ENCODE peak calls at places on chromosomes 4 and X, in four cellular contexts. U is K562, K is brain microvascular endothelial cell, R is cardiac fibroblast. W is an unnamed sample.

GRCh38 chr4:52646096-52646495 is 13.0 kb downstream of the USP46 start:
- DNase-seq in U (no peak), K (no peak), R (no peak), W (no peak)

GRCh38 chr4:174763454-174764104 is 65.5 kb downstream of the GLRA3 start:
- DNase-seq in U (no peak), K (no peak), R (no peak), W (no peak)

GRCh38 chrX:134670241-134670811 is 12.1 kb upstream of the PLAC1 start:
- DNase-seq in U (no peak), K (peak), R (peak), W (peak)

GRCh38 chr4:98467627-98468072 is 190.8 kb downstream of the TSPAN5 start:
- DNase-seq in U (peak), K (peak), R (peak), W (peak)

GRCh38 chr4:186587416-186588018 is 32.1 kb upstream of the MTNR1A start:
- DNase-seq in U (peak), K (peak), R (peak), W (peak)

GRCh38 chr4:41660350-41660749 is 88.2 kb downstream of the PHOX2B start:
- DNase-seq in U (no peak), K (no peak), R (no peak), W (no peak)

GRCh38 chrX:124488412-124489161 is 142.2 kb downstream of the SH2D1A start:
- DNase-seq in U (no peak), K (no peak), R (no peak), W (no peak)

GRCh38 chr4:37453361-37454262 is 209.1 kb downstream of the NWD2 start:
- DNase-seq in U (peak), K (peak), R (peak), W (peak)

GRCh38 chr4:83083925-83084475 is 30.5 kb downstream of the PLAC8 start:
- DNase-seq in U (peak), K (no peak), R (peak), W (no peak)

DNA sequence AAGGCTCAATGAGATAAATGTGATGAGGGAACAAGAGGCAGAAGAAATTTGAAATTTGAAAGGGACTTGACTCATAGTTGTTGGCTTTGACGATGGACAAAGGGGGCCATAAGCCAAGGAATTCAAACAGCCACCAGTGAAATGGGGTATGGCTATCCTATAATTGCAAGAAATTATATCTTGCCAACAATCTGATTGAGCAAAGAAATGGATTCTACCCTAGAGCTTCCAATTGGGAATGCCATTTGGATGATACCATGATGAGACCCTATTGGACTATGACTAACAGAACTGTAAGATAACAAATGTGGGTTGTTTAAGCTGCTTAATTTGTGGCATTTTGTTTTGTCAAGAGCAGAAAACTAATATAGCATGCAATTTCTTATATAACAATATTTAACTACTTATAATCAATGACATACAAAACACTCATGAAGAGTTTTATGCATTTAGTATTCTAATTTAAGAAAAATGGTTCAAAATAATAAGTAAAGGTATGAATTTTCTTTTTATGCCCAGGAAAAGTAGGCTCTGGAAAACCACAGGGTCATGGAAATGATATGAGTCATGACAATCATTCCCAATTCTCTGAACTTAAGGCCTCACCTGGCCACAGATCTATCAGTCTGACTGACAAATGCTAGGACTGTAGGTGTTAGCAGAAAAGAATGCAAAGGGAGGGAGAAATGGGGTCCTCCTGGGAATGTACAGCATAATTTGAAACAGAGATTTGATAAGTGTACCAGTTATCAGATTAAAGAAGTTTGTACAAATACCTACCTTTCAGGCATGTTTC is 270.3 kb upstream of the ARSJ start:
- DNase-seq in U (no peak), K (no peak), R (no peak), W (no peak)
- TF ChIP-seq CTCF in U (no peak), K (no peak), R (no peak), W (no peak)

GRCh38 chrX:153636716-153637115 is 10.3 kb upstream of the DUSP9 start:
- DNase-seq in U (no peak), K (no peak), R (no peak), W (no peak)

GRCh38 chrX:153634832-153635231 is 12.2 kb upstream of the DUSP9 start:
- DNase-seq in U (no peak), K (no peak), R (no peak), W (no peak)

GRCh38 chrX:153637121-153638040 is 9.6 kb upstream of the DUSP9 start:
- DNase-seq in U (no peak), K (no peak), R (no peak), W (no peak)

GRCh38 chrX:153635388-153635787 is 11.6 kb upstream of the DUSP9 start:
- DNase-seq in U (no peak), K (no peak), R (no peak), W (no peak)

GRCh38 chrX:153635788-153636668 is 11.0 kb upstream of the DUSP9 start:
- DNase-seq in U (no peak), K (no peak), R (no peak), W (peak)
- TF ChIP-seq CTCF in U (peak), K (peak), R (peak), W (peak)

GRCh38 chr4:76750716-76751115 is 147.2 kb downstream of the SOWAHB start:
- DNase-seq in U (no peak), K (no peak), R (no peak), W (no peak)

GRCh38 chr4:76751612-76752343 is 146.2 kb downstream of the SOWAHB start:
- DNase-seq in U (no peak), K (no peak), R (no peak), W (no peak)

GRCh38 chr4:76747613-76748012 is 150.3 kb downstream of the SOWAHB start:
- DNase-seq in U (no peak), K (no peak), R (no peak), W (no peak)

GRCh38 chr4:76749361-76749760 is 148.6 kb downstream of the SOWAHB start:
- DNase-seq in U (no peak), K (no peak), R (no peak), W (no peak)

GRCh38 chr4:76748649-76749048 is 149.3 kb downstream of the SOWAHB start:
- DNase-seq in U (peak), K (peak), R (peak), W (peak)
- TF ChIP-seq CTCF in U (peak), K (peak), R (peak), W (peak)

DNA sequence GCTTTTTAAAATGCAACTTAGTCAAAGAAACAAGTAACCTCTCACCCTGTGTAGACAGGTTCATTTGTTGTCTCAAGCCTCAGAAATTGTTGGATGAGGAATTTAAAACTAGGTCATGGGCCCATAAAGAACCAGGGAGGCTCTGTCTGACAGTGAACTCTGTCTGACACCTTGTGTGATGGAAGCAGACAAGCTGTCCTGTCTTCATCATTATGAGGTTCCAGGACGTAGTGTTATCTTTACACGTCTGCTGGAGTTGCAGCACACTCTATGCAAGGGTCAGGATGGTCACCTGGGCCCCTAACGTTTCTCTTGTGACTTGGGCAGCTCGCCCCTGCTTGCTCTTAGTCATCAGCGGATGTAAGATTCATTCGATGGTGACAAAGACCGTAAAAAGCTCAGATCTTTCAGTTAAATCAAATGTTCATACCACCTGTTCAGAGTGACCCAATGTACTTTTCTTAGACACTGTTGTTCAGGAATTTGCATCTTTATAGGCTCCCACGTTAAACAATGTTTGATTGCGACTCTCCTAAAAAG is 92.0 kb upstream of the ADGRG2 start:
- DNase-seq in U (no peak), K (no peak), R (no peak), W (no peak)
- TF ChIP-seq CTCF in U (no peak), K (no peak), R (no peak), W (no peak)

GRCh38 chr4:55435136-55435535 is 39.4 kb downstream of the TMEM165 start:
- DNase-seq in U (no peak), K (no peak), R (peak), W (peak)
- TF ChIP-seq CTCF in U (no peak), K (peak), R (peak), W (peak)

GRCh38 chrX:110142096-110142495 is 139.2 kb downstream of the TMEM164 start:
- DNase-seq in U (no peak), K (no peak), R (peak), W (peak)

GRCh38 chrX:110145854-110146253 is 142.9 kb downstream of the TMEM164 start:
- DNase-seq in U (peak), K (peak), R (peak), W (peak)

GRCh38 chrX:110145305-110145704 is 142.4 kb downstream of the TMEM164 start:
- DNase-seq in U (no peak), K (no peak), R (no peak), W (no peak)

GRCh38 chrX:110143454-110144210 is 140.7 kb downstream of the TMEM164 start:
- DNase-seq in U (no peak), K (no peak), R (peak), W (peak)

GRCh38 chrX:110146521-110146920 is 143.6 kb downstream of the TMEM164 start:
- DNase-seq in U (peak), K (peak), R (peak), W (peak)
- TF ChIP-seq CTCF in U (peak), K (peak), R (peak), W (peak)

GRCh38 chr4:25703731-25704388 is 48.2 kb downstream of the SLC34A2 start:
- DNase-seq in U (no peak), K (no peak), R (no peak), W (peak)

GRCh38 chr4:25697516-25697915 is 41.9 kb downstream of the SLC34A2 start:
- DNase-seq in U (no peak), K (no peak), R (no peak), W (no peak)

GRCh38 chr4:25704516-25704915 is 48.9 kb downstream of the SLC34A2 start:
- DNase-seq in U (no peak), K (no peak), R (no peak), W (no peak)

DNA sequence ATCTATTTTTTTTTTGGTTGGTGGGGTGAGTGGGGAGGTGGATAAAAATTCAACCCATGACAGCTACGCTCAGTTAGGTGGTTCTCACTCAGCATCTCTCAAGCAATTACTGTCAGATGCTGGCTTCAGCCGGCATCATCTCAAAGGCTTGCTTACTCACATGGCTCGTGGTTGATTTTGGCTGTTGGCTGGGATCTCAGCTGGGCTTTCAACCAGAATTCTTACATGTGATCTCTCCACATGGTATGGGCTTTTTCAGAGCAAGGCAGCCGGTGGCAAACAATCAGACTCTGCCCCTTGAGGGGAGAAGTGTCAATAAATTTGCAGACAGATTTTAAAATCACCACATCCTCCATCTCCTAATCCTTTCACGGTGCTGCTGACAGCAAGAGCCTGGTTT is 47.2 kb downstream of the SLC34A2 start:
- DNase-seq in U (no peak), K (peak), R (peak), W (peak)
- TF ChIP-seq CTCF in U (no peak), K (no peak), R (no peak), W (no peak)